ENCODE peak calls at places on chromosomes 13 and 19, in nine cellular contexts. J, M, Z, E, H, K, Y, R and X are unnamed samples.

GRCh38 chr13:41774605-41775218 is 186.2 kb downstream of the VWA8 start:
- DNase-seq in J (no peak), M (no peak), Z (no peak), E (no peak), H (no peak), K (no peak), Y (no peak), R (no peak), X (no peak)

GRCh38 chr13:102873653-102874052 is 27.8 kb downstream of the ERCC5 start:
- DNase-seq in J (no peak), M (peak), Z (no peak), E (peak), H (no peak), K (no peak), Y (no peak), R (no peak), X (peak)

GRCh38 chr19:27775395-27775794 is 1437.6 kb downstream of the UQCRFS1 start:
- DNase-seq in J (no peak), M (no peak), Z (no peak), E (peak), H (no peak), K (no peak), Y (no peak), R (no peak), X (no peak)

GRCh38 chr13:93227280-93227905 is 786 bp downstream of the GPC6 start:
- DNase-seq in J (no peak), M (peak), Z (no peak), E (peak), H (no peak), K (no peak), Y (no peak), R (no peak), X (peak)

GRCh38 chr19:5376928-5377327 is 36.3 kb upstream of the PTPRS start:
- DNase-seq in J (no peak), M (no peak), Z (no peak), E (no peak), H (no peak), K (no peak), Y (no peak), R (no peak), X (no peak)

GRCh38 chr19:50492303-50493052 is 15.8 kb upstream of the GARIN5A start:
- DNase-seq in J (peak), M (no peak), Z (peak), E (no peak), H (peak), K (no peak), Y (no peak), R (no peak), X (no peak)

GRCh38 chr13:95955719-95956118 is 97.5 kb downstream of the UGGT2 start:
- DNase-seq in J (no peak), M (no peak), Z (no peak), E (no peak), H (no peak), K (no peak), Y (no peak), R (no peak), X (no peak)

GRCh38 chr13:49495783-49496762 is at the start of gene PHF11:
- DNase-seq in J (peak), M (peak), Z (peak), E (peak), H (peak), K (peak), Y (peak), R (peak), X (peak)

GRCh38 chr19:37955986-37956385 is 49.0 kb downstream of the SIPA1L3 start:
- DNase-seq in J (no peak), M (peak), Z (no peak), E (peak), H (peak), K (no peak), Y (no peak), R (no peak), X (no peak)

GRCh38 chr13:75135325-75135825 is 346.6 kb downstream of the TBC1D4 start:
- DNase-seq in J (no peak), M (peak), Z (no peak), E (peak), H (no peak), K (no peak), Y (no peak), R (no peak), X (no peak)

GRCh38 chr13:30362869-30363268 is 55.5 kb upstream of the KATNAL1 start:
- DNase-seq in J (peak), M (no peak), Z (no peak), E (no peak), H (no peak), K (no peak), Y (no peak), R (no peak), X (no peak)

GRCh38 chr19:43505941-43506340 is 1.4 kb upstream of the PHLDB3 start:
- DNase-seq in J (no peak), M (no peak), Z (no peak), E (no peak), H (no peak), K (no peak), Y (no peak), R (no peak), X (no peak)

GRCh38 chr13:44843403-44843802 is 145.9 kb downstream of the NUFIP1 start:
- DNase-seq in J (no peak), M (peak), Z (no peak), E (peak), H (no peak), K (no peak), Y (no peak), R (no peak), X (no peak)

GRCh38 chr19:34832581-34833112 is 59.6 kb upstream of the ZNF599 start:
- DNase-seq in J (no peak), M (no peak), Z (no peak), E (no peak), H (no peak), K (no peak), Y (no peak), R (no peak), X (no peak)

GRCh38 chr19:20357921-20358320 is 190.9 kb downstream of the ZNF486 start:
- DNase-seq in J (no peak), M (no peak), Z (no peak), E (no peak), H (no peak), K (no peak), Y (no peak), R (no peak), X (no peak)

GRCh38 chr19:20365146-20365545 is 198.1 kb downstream of the ZNF486 start:
- DNase-seq in J (no peak), M (no peak), Z (no peak), E (no peak), H (no peak), K (no peak), Y (no peak), R (no peak), X (no peak)

GRCh38 chr19:20359933-20360720 is 193.1 kb downstream of the ZNF486 start:
- DNase-seq in J (no peak), M (peak), Z (peak), E (no peak), H (no peak), K (no peak), Y (no peak), R (no peak), X (no peak)
- TF ChIP-seq CTCF in J (no peak), M (no peak), Z (no peak), E (no peak), H (peak), K (no peak), Y (peak), R (no peak), X (no peak)

GRCh38 chr13:109611912-109612691 is 174.3 kb downstream of the IRS2 start:
- DNase-seq in J (no peak), M (peak), Z (no peak), E (no peak), H (no peak), K (no peak), Y (peak), R (no peak), X (no peak)

GRCh38 chr13:109606404-109607028 is 179.9 kb downstream of the IRS2 start:
- DNase-seq in J (no peak), M (no peak), Z (no peak), E (no peak), H (no peak), K (no peak), Y (no peak), R (no peak), X (no peak)

GRCh38 chr13:109608503-109608902 is 177.9 kb downstream of the IRS2 start:
- DNase-seq in J (no peak), M (no peak), Z (no peak), E (no peak), H (no peak), K (no peak), Y (no peak), R (no peak), X (no peak)

GRCh38 chr13:109608032-109608431 is 178.4 kb downstream of the IRS2 start:
- DNase-seq in J (no peak), M (no peak), Z (no peak), E (no peak), H (no peak), K (no peak), Y (peak), R (no peak), X (no peak)

DNA sequence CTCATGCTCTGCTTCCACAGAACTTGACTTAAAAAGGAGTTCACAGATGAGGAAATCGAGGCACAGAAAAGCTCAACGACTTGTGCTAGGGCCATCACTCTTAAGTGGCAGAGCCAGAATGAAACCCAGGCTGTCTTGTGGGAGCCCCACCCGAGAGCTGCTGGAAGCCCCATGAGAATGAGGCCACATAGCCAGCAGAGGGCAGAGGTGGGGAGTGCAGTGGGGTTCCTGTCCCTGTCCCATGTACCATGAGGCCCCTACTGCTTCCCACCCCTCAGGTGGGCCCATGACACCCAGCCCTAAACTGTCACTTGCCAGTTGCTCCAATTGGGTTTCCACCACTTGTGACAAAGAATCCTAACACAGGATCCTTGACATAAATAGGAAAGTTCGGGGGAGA is 175.9 kb downstream of the IRS2 start:
- DNase-seq in J (peak), M (peak), Z (peak), E (peak), H (peak), K (peak), Y (peak), R (peak), X (peak)
- TF ChIP-seq CTCF in J (peak), M (peak), Z (no peak), E (peak), H (peak), K (no peak), Y (peak), R (no peak), X (peak)

GRCh38 chr13:40665754-40666057 is 735 bp downstream of the FOXO1 start:
- DNase-seq in J (no peak), M (peak), Z (peak), E (no peak), H (no peak), K (no peak), Y (no peak), R (no peak), X (peak)

GRCh38 chr13:40666905-40667621 is 622 bp upstream of the FOXO1 start:
- DNase-seq in J (peak), M (no peak), Z (peak), E (no peak), H (peak), K (peak), Y (no peak), R (peak), X (peak)

GRCh38 chr13:40664100-40665060 is 2.1 kb downstream of the FOXO1 start:
- DNase-seq in J (peak), M (peak), Z (peak), E (peak), H (peak), K (peak), Y (no peak), R (peak), X (peak)

GRCh38 chr13:40666058-40666904 is at the start of gene FOXO1:
- DNase-seq in J (peak), M (peak), Z (peak), E (peak), H (peak), K (peak), Y (peak), R (peak), X (peak)

GRCh38 chr13:40665061-40665753 is 1.2 kb downstream of the FOXO1 start:
- DNase-seq in J (peak), M (peak), Z (peak), E (peak), H (peak), K (no peak), Y (no peak), R (peak), X (peak)
- TF ChIP-seq CTCF in J (no peak), M (no peak), Z (no peak), E (no peak), H (peak), K (no peak), Y (no peak), R (no peak), X (peak)

DNA sequence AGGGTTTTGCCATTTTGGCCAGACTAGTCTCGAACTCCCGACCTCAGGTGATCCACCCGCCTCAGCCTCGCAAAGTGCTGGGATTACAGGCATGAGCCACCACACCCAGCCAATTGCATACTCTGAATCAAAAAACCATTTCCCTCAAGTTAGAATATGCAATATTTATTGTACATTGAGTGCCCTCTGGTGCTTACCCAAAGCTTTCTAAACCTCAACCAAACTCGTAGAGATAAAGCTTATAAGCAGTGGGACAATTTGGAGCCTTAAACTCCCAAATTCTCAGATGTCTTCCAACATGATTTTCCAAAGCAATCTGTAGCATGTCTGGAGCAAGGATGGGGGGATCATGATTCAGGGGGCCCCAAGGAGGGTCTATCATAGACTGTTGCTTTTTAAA is 22.4 kb downstream of the RFXAP start:
- DNase-seq in J (no peak), M (peak), Z (no peak), E (no peak), H (no peak), K (no peak), Y (no peak), R (no peak), X (no peak)
- TF ChIP-seq CTCF in J (no peak), M (peak), Z (no peak), E (no peak), H (no peak), K (no peak), Y (peak), R (no peak), X (no peak)